ENCODE peak calls at places on chromosomes 5 and 9, in six cellular contexts. One of them, this sample, is unnamed. For H3K9me3 and H3K27me3, the result is how much of the 10 kb centered on the place peaks cover.

GRCh38 chr9:135081264-135081660 is 6.2 kb upstream of the OLFM1 start:
- DNase-seq in lung: no peak
- DNase-seq in transverse colon: no peak
- DNase-seq in CD8-positive, alpha-beta memory T cell: no peak
- DNase-seq in astrocyte: no peak
- DNase-seq in endothelial cell of umbilical vein: no peak
- DNase-seq in this sample: no peak

GRCh38 chr5:79122963-79123362 is 11.4 kb downstream of the BHMT start:
- DNase-seq in CD8-positive, alpha-beta memory T cell: no peak
- DNase-seq in astrocyte: no peak
- DNase-seq in transverse colon: no peak
- DNase-seq in lung: no peak
- DNase-seq in endothelial cell of umbilical vein: no peak
- DNase-seq in this sample: no peak

GRCh38 chr9:126151671-126152050 is 175.0 kb upstream of the MVB12B start:
- DNase-seq in astrocyte: no peak
- DNase-seq in endothelial cell of umbilical vein: no peak
- DNase-seq in lung: peak
- DNase-seq in transverse colon: peak
- DNase-seq in CD8-positive, alpha-beta memory T cell: no peak
- DNase-seq in this sample: no peak

GRCh38 chr5:127143722-127144121 is 70.4 kb upstream of the C5orf63 start:
- DNase-seq in lung: no peak
- DNase-seq in CD8-positive, alpha-beta memory T cell: no peak
- DNase-seq in transverse colon: no peak
- DNase-seq in astrocyte: no peak
- DNase-seq in endothelial cell of umbilical vein: no peak
- DNase-seq in this sample: no peak

GRCh38 chr9:107277801-107278200 is 5.3 kb upstream of the RAD23B start:
- DNase-seq in CD8-positive, alpha-beta memory T cell: no peak
- DNase-seq in transverse colon: no peak
- DNase-seq in lung: no peak
- DNase-seq in endothelial cell of umbilical vein: no peak
- DNase-seq in astrocyte: no peak
- DNase-seq in this sample: no peak

GRCh38 chr9:38114905-38115304 is 45.9 kb upstream of the SHB start:
- DNase-seq in transverse colon: no peak
- DNase-seq in astrocyte: no peak
- DNase-seq in endothelial cell of umbilical vein: no peak
- DNase-seq in lung: no peak
- DNase-seq in CD8-positive, alpha-beta memory T cell: no peak
- DNase-seq in this sample: no peak

GRCh38 chr5:135426102-135427082 is 20.8 kb downstream of the DCANP1 start:
- DNase-seq in CD8-positive, alpha-beta memory T cell: peak
- DNase-seq in transverse colon: no peak
- DNase-seq in astrocyte: peak
- DNase-seq in lung: no peak
- DNase-seq in endothelial cell of umbilical vein: peak
- DNase-seq in this sample: peak

GRCh38 chr5:147857302-147858129 is 21.0 kb upstream of the SCGB3A2 start:
- DNase-seq in endothelial cell of umbilical vein: peak
- DNase-seq in CD8-positive, alpha-beta memory T cell: no peak
- DNase-seq in lung: peak
- DNase-seq in transverse colon: peak
- DNase-seq in astrocyte: peak
- DNase-seq in this sample: peak

GRCh38 chr5:60018091-60018490 is 124.6 kb upstream of the PDE4D start:
- DNase-seq in astrocyte: peak
- DNase-seq in lung: no peak
- DNase-seq in endothelial cell of umbilical vein: no peak
- DNase-seq in CD8-positive, alpha-beta memory T cell: no peak
- DNase-seq in transverse colon: no peak
- DNase-seq in this sample: no peak

DNA sequence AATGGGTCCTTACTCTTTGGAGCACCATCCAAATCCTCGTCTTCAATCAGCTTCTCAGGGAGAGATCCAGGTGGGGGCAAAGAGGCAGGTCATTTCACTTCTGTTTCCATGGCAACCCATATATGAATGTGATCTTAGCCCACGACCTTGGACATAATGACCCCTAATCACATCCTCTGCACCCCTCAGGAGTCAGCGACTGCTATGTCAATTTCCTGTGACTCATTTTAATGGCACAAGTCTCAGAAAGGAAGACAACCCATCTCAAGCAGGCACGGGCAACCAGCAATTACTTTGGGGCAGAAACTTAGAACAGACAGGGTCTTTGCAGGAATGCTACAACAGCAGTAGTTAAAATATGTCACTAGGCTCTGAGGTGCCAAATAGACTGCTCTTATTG is 591.2 kb downstream of the TLR4 start:
- DNase-seq in transverse colon: no peak
- DNase-seq in lung: no peak
- DNase-seq in CD8-positive, alpha-beta memory T cell: no peak
- DNase-seq in endothelial cell of umbilical vein: no peak
- DNase-seq in astrocyte: no peak
- DNase-seq in this sample: no peak
- H3K9me3 ChIP-seq in transverse colon: under half
- H3K9me3 ChIP-seq in lung: under half
- H3K9me3 ChIP-seq in CD8-positive, alpha-beta memory T cell: under half
- H3K9me3 ChIP-seq in endothelial cell of umbilical vein: under half
- H3K9me3 ChIP-seq in astrocyte: under half
- H3K9me3 ChIP-seq in this sample: under half

GRCh38 chr9:91157891-91158660 is 203.6 kb downstream of the AUH start:
- DNase-seq in transverse colon: no peak
- DNase-seq in endothelial cell of umbilical vein: no peak
- DNase-seq in CD8-positive, alpha-beta memory T cell: no peak
- DNase-seq in lung: no peak
- DNase-seq in astrocyte: no peak
- DNase-seq in this sample: no peak

GRCh38 chr9:91154686-91155085 is 207.0 kb downstream of the AUH start:
- DNase-seq in CD8-positive, alpha-beta memory T cell: no peak
- DNase-seq in transverse colon: no peak
- DNase-seq in astrocyte: no peak
- DNase-seq in endothelial cell of umbilical vein: no peak
- DNase-seq in lung: no peak
- DNase-seq in this sample: no peak

GRCh38 chr9:91155746-91156145 is 206.0 kb downstream of the AUH start:
- DNase-seq in astrocyte: no peak
- DNase-seq in endothelial cell of umbilical vein: no peak
- DNase-seq in CD8-positive, alpha-beta memory T cell: no peak
- DNase-seq in transverse colon: no peak
- DNase-seq in lung: peak
- DNase-seq in this sample: no peak

GRCh38 chr9:91155181-91155580 is 206.5 kb downstream of the AUH start:
- DNase-seq in astrocyte: no peak
- DNase-seq in transverse colon: no peak
- DNase-seq in lung: peak
- DNase-seq in CD8-positive, alpha-beta memory T cell: no peak
- DNase-seq in endothelial cell of umbilical vein: no peak
- DNase-seq in this sample: no peak

GRCh38 chr9:91156451-91157234 is 205.1 kb downstream of the AUH start:
- DNase-seq in transverse colon: peak
- DNase-seq in lung: peak
- DNase-seq in endothelial cell of umbilical vein: no peak
- DNase-seq in CD8-positive, alpha-beta memory T cell: no peak
- DNase-seq in astrocyte: no peak
- DNase-seq in this sample: no peak
- H3K27me3 ChIP-seq in transverse colon: under half
- H3K27me3 ChIP-seq in lung: under half
- H3K27me3 ChIP-seq in endothelial cell of umbilical vein: under half
- H3K27me3 ChIP-seq in CD8-positive, alpha-beta memory T cell: under half
- H3K27me3 ChIP-seq in astrocyte: under half
- H3K27me3 ChIP-seq in this sample: under half

GRCh38 chr9:96817973-96818372 is 36.3 kb downstream of the ZNF782 start:
- DNase-seq in transverse colon: no peak
- DNase-seq in astrocyte: no peak
- DNase-seq in endothelial cell of umbilical vein: no peak
- DNase-seq in CD8-positive, alpha-beta memory T cell: no peak
- DNase-seq in lung: no peak
- DNase-seq in this sample: no peak

GRCh38 chr9:96818535-96818934 is 35.8 kb downstream of the ZNF782 start:
- DNase-seq in CD8-positive, alpha-beta memory T cell: no peak
- DNase-seq in endothelial cell of umbilical vein: peak
- DNase-seq in lung: no peak
- DNase-seq in transverse colon: no peak
- DNase-seq in astrocyte: no peak
- DNase-seq in this sample: no peak

GRCh38 chr9:96813607-96814006 is 35.7 kb upstream of the ZNF510 start:
- DNase-seq in endothelial cell of umbilical vein: no peak
- DNase-seq in lung: no peak
- DNase-seq in transverse colon: no peak
- DNase-seq in CD8-positive, alpha-beta memory T cell: no peak
- DNase-seq in astrocyte: no peak
- DNase-seq in this sample: no peak
- H3K9me3 ChIP-seq in endothelial cell of umbilical vein: under half
- H3K9me3 ChIP-seq in lung: half or more
- H3K9me3 ChIP-seq in transverse colon: half or more
- H3K9me3 ChIP-seq in CD8-positive, alpha-beta memory T cell: half or more
- H3K9me3 ChIP-seq in astrocyte: under half
- H3K9me3 ChIP-seq in this sample: under half

GRCh38 chr5:73417307-73418035 is 31.1 kb downstream of the FOXD1 start:
- DNase-seq in lung: no peak
- DNase-seq in CD8-positive, alpha-beta memory T cell: no peak
- DNase-seq in astrocyte: peak
- DNase-seq in endothelial cell of umbilical vein: no peak
- DNase-seq in transverse colon: no peak
- DNase-seq in this sample: no peak
- H3K27me3 ChIP-seq in lung: under half
- H3K27me3 ChIP-seq in CD8-positive, alpha-beta memory T cell: half or more
- H3K27me3 ChIP-seq in astrocyte: under half
- H3K27me3 ChIP-seq in endothelial cell of umbilical vein: half or more
- H3K27me3 ChIP-seq in transverse colon: half or more
- H3K27me3 ChIP-seq in this sample: under half

DNA sequence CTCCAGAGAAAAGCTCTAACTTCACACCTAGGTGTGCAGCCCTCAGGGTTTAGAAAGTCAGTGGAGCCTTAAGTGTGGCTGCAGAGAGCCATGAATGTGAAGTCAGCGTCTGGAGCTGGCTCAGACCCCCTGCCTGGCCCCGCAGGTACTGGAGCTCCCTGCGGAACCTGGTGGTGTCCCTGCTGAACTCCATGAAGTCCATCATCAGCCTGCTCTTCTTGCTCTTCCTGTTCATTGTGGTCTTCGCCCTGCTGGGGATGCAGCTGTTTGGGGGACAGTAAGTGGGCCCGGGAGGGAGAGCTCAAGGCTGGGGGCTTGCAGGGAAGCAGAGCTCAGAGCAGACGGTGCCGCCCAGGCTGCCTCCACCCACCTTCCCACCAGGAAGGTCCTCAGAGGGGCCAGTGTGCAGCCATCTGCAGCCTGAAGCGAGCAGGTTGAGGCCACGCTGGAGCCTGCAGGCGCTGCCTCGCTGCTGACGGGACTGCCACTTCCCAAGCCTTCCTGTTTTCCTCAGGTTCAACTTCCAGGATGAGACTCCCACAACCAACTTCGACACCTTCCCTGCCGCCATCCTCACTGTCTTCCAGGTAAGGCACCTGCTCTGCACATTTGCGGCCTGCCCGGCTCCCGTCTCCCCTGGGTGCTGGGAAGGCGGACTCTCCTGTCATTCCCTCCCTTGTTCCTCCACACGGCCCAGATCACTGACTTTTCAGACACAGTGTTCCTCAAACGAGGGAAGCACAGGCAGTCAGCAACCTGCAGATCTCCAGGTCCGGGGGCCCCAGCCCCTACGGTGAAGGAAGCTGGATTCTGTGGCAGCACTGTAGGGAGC is 108.9 kb downstream of the CACNA1B start:
- DNase-seq in lung: peak
- DNase-seq in transverse colon: no peak
- DNase-seq in endothelial cell of umbilical vein: no peak
- DNase-seq in astrocyte: no peak
- DNase-seq in CD8-positive, alpha-beta memory T cell: no peak
- DNase-seq in this sample: no peak
- H3K9me3 ChIP-seq in lung: under half
- H3K9me3 ChIP-seq in transverse colon: under half
- H3K9me3 ChIP-seq in endothelial cell of umbilical vein: under half
- H3K9me3 ChIP-seq in astrocyte: under half
- H3K9me3 ChIP-seq in CD8-positive, alpha-beta memory T cell: under half
- H3K9me3 ChIP-seq in this sample: under half

This sample was measured in HAP-1.